ENCODE peak calls at places on chromosomes 3 and 15, in six cellular contexts. L, D, Y, E, T and V are unnamed samples.

GRCh38 chr3:111610189-111610588 is 15.0 kb upstream of the ZBED2 start:
- DNase-seq in L (no peak), D (no peak), Y (no peak), E (no peak), T (no peak), V (peak)

GRCh38 chr15:78265137-78265460 is 737 bp downstream of the DNAJA4 start:
- DNase-seq in L (no peak), D (no peak), Y (no peak), E (no peak), T (no peak), V (no peak)

GRCh38 chr3:119019767-119020518 is 14.7 kb downstream of the IGSF11 start:
- DNase-seq in L (no peak), D (no peak), Y (no peak), E (no peak), T (no peak), V (no peak)

GRCh38 chr15:25852027-25852426 is 11.1 kb downstream of the ATP10A start:
- DNase-seq in L (no peak), D (no peak), Y (no peak), E (no peak), T (no peak), V (no peak)

GRCh38 chr15:38038659-38039442 is 104.4 kb downstream of the TMCO5A start:
- DNase-seq in L (no peak), D (peak), Y (no peak), E (no peak), T (peak), V (no peak)

GRCh38 chr3:111081008-111081545 is 9.5 kb downstream of the NECTIN3 start:
- DNase-seq in L (no peak), D (no peak), Y (no peak), E (no peak), T (no peak), V (no peak)

GRCh38 chr3:10625307-10625706 is 119.9 kb upstream of the ATP2B2 start:
- DNase-seq in L (no peak), D (no peak), Y (no peak), E (no peak), T (no peak), V (no peak)

GRCh38 chr3:13300546-13301294 is 119.4 kb downstream of the NUP210 start:
- DNase-seq in L (no peak), D (no peak), Y (no peak), E (no peak), T (no peak), V (no peak)

GRCh38 chr15:76289582-76289981 is 21.7 kb downstream of the ETFA start:
- DNase-seq in L (no peak), D (no peak), Y (no peak), E (no peak), T (no peak), V (no peak)

GRCh38 chr3:100518244-100518643 is 25.8 kb downstream of the TMEM45A start:
- DNase-seq in L (no peak), D (peak), Y (no peak), E (no peak), T (no peak), V (no peak)

GRCh38 chr3:72043212-72044133 is 258.5 kb upstream of the PROK2 start:
- DNase-seq in L (no peak), D (no peak), Y (no peak), E (no peak), T (no peak), V (peak)

GRCh38 chr15:90667063-90667754 is 49.9 kb upstream of the BLM start:
- DNase-seq in L (no peak), D (no peak), Y (no peak), E (no peak), T (peak), V (no peak)

GRCh38 chr3:72177075-72178050 is 392.4 kb upstream of the PROK2 start:
- DNase-seq in L (peak), D (peak), Y (peak), E (peak), T (peak), V (peak)

GRCh38 chr15:91200101-91200754 is 100.2 kb downstream of the SV2B start:
- DNase-seq in L (no peak), D (no peak), Y (no peak), E (no peak), T (no peak), V (no peak)

GRCh38 chr3:77825045-77825827 is 785.3 kb downstream of the ROBO2 start:
- DNase-seq in L (peak), D (no peak), Y (no peak), E (peak), T (peak), V (no peak)

GRCh38 chr15:43370310-43370974 is 401 bp downstream of the ZSCAN29 start:
- DNase-seq in L (no peak), D (peak), Y (peak), E (no peak), T (peak), V (peak)

GRCh38 chr15:55290361-55291057 is 896 bp upstream of the RAB27A start:
- DNase-seq in L (peak), D (peak), Y (peak), E (peak), T (peak), V (peak)

GRCh38 chr15:63396546-63396939 is 14.9 kb upstream of the CA12 start:
- DNase-seq in L (no peak), D (no peak), Y (no peak), E (no peak), T (no peak), V (no peak)

GRCh38 chr3:122774564-122774963 is 19.1 kb downstream of the HSPBAP1 start:
- DNase-seq in L (no peak), D (no peak), Y (no peak), E (no peak), T (no peak), V (peak)

GRCh38 chr15:79204886-79205285 is 77.6 kb upstream of the ANKRD34C start:
- DNase-seq in L (no peak), D (no peak), Y (no peak), E (no peak), T (no peak), V (no peak)

GRCh38 chr3:76267991-76268390 is 482.6 kb upstream of the ZNF717 start:
- DNase-seq in L (no peak), D (no peak), Y (no peak), E (no peak), T (no peak), V (no peak)

GRCh38 chr3:129614435-129614834 is 8.0 kb upstream of the PLXND1 start:
- DNase-seq in L (no peak), D (no peak), Y (peak), E (no peak), T (no peak), V (no peak)

GRCh38 chr3:37221407-37221806 is 47.0 kb upstream of the LRRFIP2 start:
- DNase-seq in L (no peak), D (peak), Y (no peak), E (no peak), T (peak), V (no peak)

GRCh38 chr3:71304684-71305083 is 278.8 kb downstream of the FOXP1 start:
- DNase-seq in L (peak), D (peak), Y (no peak), E (no peak), T (no peak), V (no peak)

GRCh38 chr15:35115155-35115725 is 30.1 kb upstream of the NANOGP8 start:
- DNase-seq in L (no peak), D (no peak), Y (no peak), E (no peak), T (no peak), V (no peak)

GRCh38 chr3:12601072-12601471 is 44.2 kb downstream of the MKRN2 start:
- DNase-seq in L (no peak), D (peak), Y (no peak), E (no peak), T (no peak), V (no peak)

GRCh38 chr3:32595318-32595717 is 24.7 kb upstream of the DYNC1LI1 start:
- DNase-seq in L (no peak), D (no peak), Y (no peak), E (no peak), T (no peak), V (no peak)

GRCh38 chr3:173221010-173221409 is 80.0 kb upstream of the SPATA16 start:
- DNase-seq in L (no peak), D (peak), Y (no peak), E (no peak), T (peak), V (no peak)

GRCh38 chr15:34987182-34987488 is 952 bp downstream of the ZNF770 start:
- DNase-seq in L (no peak), D (no peak), Y (no peak), E (no peak), T (no peak), V (no peak)

GRCh38 chr3:64838150-64838735 is 150.4 kb upstream of the ADAMTS9 start:
- DNase-seq in L (no peak), D (no peak), Y (no peak), E (no peak), T (no peak), V (no peak)

GRCh38 chr15:91824256-91824655 is 29.3 kb upstream of the SLCO3A1 start:
- DNase-seq in L (no peak), D (no peak), Y (peak), E (no peak), T (no peak), V (no peak)

GRCh38 chr3:30492581-30493192 is 113.7 kb upstream of the TGFBR2 start:
- DNase-seq in L (no peak), D (peak), Y (no peak), E (no peak), T (no peak), V (no peak)

DNA sequence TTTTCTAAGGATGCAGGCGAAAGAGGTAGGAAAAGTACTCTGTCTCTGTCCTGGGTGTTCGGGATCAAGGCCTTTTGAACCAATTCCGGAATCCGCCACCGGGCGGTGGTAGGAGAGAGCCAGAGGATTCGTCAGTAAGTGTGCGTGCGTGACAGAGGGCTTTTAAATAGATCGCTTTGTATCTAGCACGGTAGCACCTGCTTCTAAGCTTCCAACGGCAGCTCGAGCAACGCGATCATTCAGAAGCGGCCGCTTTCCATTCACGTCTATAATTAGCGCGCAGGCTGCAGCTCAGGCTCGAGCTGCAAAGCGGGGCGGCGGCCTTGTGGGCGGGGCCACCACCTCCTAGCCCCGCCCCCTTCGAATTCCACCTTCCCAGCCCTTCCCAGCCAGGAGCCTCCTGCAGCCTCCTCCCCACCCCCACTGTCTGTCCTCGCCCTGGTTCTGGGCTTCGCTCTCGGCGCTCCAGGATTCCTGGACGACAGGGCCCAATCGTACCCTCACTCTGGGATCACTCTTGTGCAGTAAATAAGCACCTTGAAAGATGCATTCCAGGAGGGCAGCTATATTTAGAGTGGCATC is 224.3 kb upstream of the TPRG1 start:
- DNase-seq in L (peak), D (peak), Y (peak), E (peak), T (peak), V (no peak)
- TF ChIP-seq CTCF in L (peak), D (peak), Y (peak), E (peak), T (peak), V (no peak)

DNA sequence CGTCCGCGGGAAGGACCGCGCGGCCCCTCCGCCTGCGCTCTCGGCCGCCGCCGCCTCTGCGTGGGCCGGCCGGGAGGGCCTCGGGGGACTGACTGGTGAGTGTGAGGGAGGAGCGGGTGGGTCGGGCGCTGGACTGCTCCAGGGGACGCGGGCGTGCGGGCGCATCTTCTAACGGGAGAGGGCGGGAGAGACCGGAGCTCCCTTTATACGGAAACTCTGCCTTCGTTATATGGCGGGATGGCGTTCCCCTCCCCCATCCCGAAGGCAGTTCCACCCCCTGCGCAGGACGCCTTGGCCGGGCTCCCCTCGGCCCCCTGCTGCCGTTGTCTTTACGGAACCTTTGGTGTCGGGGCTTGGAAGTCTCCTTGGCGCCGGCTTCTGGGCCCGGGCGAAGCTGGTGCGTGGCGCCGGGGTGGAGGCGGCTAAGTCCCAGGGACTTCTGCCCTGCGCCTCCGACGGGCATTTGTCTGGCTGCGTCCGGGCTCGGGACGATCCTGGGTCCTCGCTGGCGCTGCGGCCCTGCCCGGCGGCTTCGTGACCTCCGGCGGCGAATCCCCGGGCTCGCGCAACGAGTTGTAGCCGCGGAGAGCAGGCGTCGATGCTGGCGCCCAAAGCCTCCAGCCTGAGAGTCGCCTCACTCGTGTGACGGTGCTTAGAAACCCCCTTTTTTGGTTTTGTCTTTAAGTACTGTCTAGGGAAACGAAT is 518 bp downstream of the ZNF639 start:
- DNase-seq in L (peak), D (peak), Y (peak), E (peak), T (peak), V (peak)
- TF ChIP-seq CTCF in L (no peak), D (peak), Y (no peak), E (no peak), T (no peak), V (no peak)

DNA sequence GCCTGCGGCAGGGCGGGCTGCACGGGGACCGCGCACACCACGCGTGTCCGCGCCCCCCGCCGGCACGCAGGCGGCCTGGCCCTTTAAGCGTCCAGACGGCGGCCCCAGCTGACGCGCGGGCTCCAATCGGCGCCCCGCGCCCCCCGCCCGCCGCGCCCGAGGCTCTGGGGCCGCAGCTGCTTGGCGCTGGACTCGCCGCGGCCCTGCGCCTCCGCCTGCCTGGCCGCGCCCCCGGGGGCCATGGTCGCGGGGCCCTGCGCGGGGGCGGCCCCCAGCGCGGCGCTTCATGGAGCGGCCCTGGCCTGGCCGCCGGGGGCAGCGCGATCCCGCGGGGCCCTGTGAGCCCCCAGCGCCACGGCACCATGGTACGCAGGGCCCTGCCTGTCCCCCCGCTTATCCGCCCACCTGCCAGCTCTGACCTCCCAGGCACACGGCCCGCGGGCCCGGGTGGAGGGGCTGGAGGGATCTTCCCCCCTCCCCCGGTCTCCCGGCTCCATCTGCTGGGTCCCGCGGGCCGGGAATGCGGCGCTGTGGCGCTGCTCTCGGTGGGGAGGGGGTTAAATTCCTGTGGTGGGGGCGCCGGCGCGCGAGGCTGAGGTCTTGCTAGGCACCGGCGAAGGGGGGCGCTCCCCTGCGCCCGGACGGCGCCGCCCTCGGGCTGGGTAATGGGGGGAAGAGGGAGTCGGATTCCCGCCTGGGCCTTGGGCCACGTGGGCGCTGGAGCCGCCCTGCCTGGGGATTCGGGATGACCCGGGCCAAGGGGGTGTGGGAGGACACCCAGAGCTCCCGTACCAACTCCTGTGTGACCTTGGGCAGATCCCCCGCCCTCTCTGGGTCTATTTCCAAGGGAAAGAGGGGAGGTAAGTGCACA is 1.1 kb downstream of the ZBTB47 start:
- DNase-seq in L (no peak), D (peak), Y (peak), E (no peak), T (no peak), V (peak)
- TF ChIP-seq CTCF in L (no peak), D (no peak), Y (no peak), E (no peak), T (no peak), V (no peak)

DNA sequence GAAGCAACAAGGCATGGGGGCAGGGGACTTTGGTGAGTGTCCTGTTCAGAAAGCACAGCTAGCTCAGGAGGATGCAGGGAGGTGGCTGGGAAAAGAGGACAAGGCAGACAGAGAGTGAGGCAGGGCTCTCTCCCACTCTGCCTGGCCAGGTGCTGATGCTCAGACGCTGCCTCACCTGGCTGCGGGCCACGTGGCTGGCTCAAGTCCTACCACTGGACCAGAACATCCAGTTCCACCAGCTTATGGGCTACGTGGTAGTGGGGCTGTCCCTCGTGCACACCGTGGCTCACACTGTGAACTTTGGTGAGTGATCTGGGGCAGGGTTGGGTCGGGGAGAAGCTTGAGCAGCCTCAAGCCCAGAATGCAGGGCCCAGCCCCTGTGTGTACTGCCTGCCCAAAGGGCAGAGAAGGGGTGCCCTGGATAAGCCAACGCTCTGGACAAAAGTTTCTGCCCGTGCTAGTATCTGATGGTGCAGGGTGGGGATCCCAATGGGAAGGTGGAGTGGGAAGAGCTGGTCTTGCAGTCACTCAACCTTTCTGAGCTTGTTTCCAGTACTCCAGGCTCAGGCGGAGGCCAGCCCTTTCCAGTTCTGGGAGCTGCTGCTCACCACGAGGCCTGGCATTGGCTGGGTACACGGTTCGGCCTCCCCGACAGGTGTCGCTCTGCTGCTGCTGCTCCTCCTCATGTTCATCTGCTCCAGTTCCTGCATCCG is 20.9 kb downstream of the NOX5 start:
- DNase-seq in L (peak), D (no peak), Y (no peak), E (peak), T (no peak), V (peak)
- TF ChIP-seq CTCF in L (no peak), D (no peak), Y (peak), E (no peak), T (no peak), V (peak)